ENCODE peak calls at places on chromosomes 4 and X, in four cellular contexts. P, K, N and O are unnamed samples.

GRCh38 chr4:39061450-39061849 is 582 bp upstream of the KLHL5 start:
- DNase-seq in N (no peak), K (no peak), P (no peak), O (no peak)

GRCh38 chr4:141047228-141047884 is 85.9 kb downstream of the RNF150 start:
- DNase-seq in K (no peak), P (no peak), N (no peak), O (no peak)

GRCh38 chr4:23324291-23324690 is 565.6 kb downstream of the PPARGC1A start:
- DNase-seq in K (no peak), N (no peak), P (no peak), O (no peak)

GRCh38 chr4:157803441-157804168 is 369.2 kb downstream of the GASK1B start:
- DNase-seq in N (no peak), P (no peak), K (no peak), O (no peak)

GRCh38 chrX:36160056-36160455 is 240.5 kb downstream of the CFAP47 start:
- DNase-seq in P (no peak), N (no peak), K (no peak), O (no peak)

GRCh38 chr4:24024157-24024556 is 134.3 kb upstream of the PPARGC1A start:
- DNase-seq in K (no peak), N (no peak), P (no peak), O (no peak)

GRCh38 chr4:6986781-6987565 is 56.2 kb upstream of the TADA2B start:
- DNase-seq in P (peak), N (peak), K (peak), O (peak)

GRCh38 chr4:48565362-48566083 is 75.5 kb downstream of the ZAR1 start:
- DNase-seq in P (no peak), K (no peak), N (no peak), O (no peak)

GRCh38 chrX:30635630-30636029 is 17.6 kb upstream of the GK start:
- DNase-seq in K (no peak), P (peak), N (no peak), O (no peak)

GRCh38 chrX:153739754-153740486 is 15.3 kb downstream of the ABCD1 start:
- DNase-seq in N (no peak), P (no peak), K (no peak), O (no peak)

GRCh38 chrX:19912-20571 is 261.1 kb upstream of the PLCXD1 start:
- DNase-seq in K (no peak), N (peak), P (peak), O (peak)

GRCh38 chr4:107210450-107211239 is 174.5 kb upstream of the DKK2 start:
- DNase-seq in P (no peak), N (no peak), K (no peak), O (no peak)

GRCh38 chr4:75973770-75974169 is 17.0 kb downstream of the SDAD1 start:
- DNase-seq in K (no peak), N (no peak), P (no peak), O (no peak)

GRCh38 chrX:101229155-101229554 is 9.6 kb downstream of the DRP2 start:
- DNase-seq in P (no peak), N (no peak), K (no peak), O (no peak)

GRCh38 chr4:48968814-48969213 is 17.3 kb upstream of the CWH43 start:
- DNase-seq in N (no peak), P (no peak), K (no peak), O (no peak)

GRCh38 chrX:129686422-129686948 is 31.7 kb upstream of the APLN start:
- DNase-seq in P (no peak), N (no peak), K (no peak), O (no peak)

GRCh38 chrX:107818900-107819521 is 6.7 kb upstream of the MID2 start:
- DNase-seq in K (no peak), N (no peak), P (no peak), O (no peak)

GRCh38 chr4:6415306-6415705 is 57.1 kb downstream of the PPP2R2C start:
- DNase-seq in P (no peak), N (no peak), K (no peak), O (no peak)

GRCh38 chr4:54197926-54198325 is 31.2 kb upstream of the PDGFRA start:
- DNase-seq in N (no peak), P (no peak), K (no peak), O (no peak)

GRCh38 chrX:130741584-130741983 is 161.4 kb downstream of the ENOX2 start:
- DNase-seq in P (no peak), K (no peak), N (no peak), O (no peak)

GRCh38 chr4:80963051-80963450 is 67.5 kb upstream of the BMP3 start:
- DNase-seq in K (no peak), N (no peak), P (no peak), O (no peak)

GRCh38 chr4:40848981-40849380 is 99.2 kb downstream of the NSUN7 start:
- DNase-seq in N (no peak), K (no peak), P (no peak), O (no peak)

GRCh38 chr4:39446842-39447573 is 11.7 kb downstream of the RPL9 start:
- DNase-seq in K (peak), P (no peak), N (no peak), O (peak)

GRCh38 chrX:17860179-17860780 is 818 bp downstream of the RAI2 start:
- DNase-seq in P (no peak), K (no peak), N (no peak), O (peak)

DNA sequence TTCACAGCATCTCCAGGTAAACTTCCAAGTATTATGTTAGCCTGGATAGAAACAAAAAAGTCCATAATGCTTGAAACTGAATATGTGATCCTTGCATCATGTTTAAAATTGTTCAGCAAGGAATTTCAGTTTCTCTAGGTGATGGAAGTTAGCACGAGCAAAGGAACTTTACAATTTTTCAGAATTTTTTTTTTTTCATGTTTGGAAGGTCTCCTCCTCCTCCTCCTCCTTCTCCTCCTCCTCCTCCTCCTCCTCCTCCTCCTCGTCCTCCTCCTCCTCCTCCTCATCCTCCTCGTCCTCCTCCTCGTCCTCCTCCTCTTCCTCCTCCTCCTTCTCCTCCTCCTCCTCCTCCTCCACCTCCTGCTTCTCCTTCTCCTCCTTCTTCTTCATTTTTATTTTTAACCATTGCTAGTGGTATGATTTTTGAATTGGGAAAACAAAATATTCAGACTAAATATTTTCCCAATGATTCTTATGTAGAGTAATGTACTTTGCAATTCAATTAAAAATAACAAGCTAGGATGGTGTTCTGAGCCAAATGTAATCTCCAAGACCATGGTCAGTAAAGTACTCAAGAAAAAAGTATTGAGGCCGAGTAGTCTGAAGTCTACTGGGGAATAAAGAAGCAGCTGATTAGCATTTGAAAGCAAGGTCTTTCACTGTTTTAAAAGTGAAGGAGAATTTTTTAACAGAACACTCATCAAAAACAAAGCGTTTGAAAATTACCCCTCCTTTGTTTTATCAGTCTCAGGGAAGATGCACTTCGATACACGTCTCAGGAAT is 420.9 kb upstream of the ATOH1 start:
- DNase-seq in N (no peak), K (no peak), P (no peak), O (no peak)
- TF ChIP-seq TAF1 in N (no peak), K (no peak), P (no peak), O (no peak)

DNA sequence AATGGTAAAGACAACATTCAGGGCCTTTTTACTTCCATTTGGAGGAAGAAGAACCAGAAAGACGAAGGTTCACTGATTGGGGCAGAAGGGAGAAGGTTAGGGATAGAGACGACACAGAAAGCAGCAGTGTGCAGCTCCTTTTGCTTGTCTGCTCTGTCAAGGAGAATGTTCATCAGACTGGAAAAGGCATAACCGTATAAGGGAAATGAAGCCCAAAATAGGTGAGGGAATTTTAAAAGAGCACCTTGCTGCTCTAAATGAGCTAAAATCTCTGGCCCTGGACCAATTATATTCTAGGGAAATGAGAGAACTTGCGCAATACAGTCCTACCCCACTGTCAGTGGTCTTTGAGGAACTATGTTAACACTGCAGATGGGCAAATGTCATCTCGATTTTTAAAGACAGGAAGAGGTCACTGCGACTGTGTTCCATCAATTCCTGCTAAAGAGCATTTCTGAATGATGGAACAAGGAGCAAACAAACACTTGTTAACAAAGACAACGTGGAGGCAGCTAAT is 909.8 kb upstream of the FTHL17 start:
- DNase-seq in P (no peak), N (no peak), K (no peak), O (no peak)
- TF ChIP-seq SRF in P (no peak), N (no peak), K (no peak), O (no peak)

DNA sequence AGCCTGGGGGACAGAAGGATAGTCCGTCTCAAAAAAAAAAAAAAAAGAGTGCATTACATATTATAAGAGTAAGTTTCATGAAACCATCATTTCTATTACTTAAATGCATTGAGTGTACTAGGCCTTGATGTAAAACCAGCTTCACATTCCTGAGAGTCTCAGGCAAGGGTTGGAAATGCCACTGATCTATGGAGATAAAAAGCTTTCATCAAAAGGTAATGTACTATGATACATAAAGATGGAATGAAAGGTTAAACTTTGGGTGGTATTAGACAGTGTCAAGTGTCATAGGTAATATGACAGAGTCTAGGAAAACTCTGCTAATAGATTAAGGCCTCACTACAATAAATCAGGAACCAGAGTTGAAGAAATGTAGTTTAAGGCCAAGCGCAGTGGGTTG is 7.4 kb downstream of the CFAP97 start:
- DNase-seq in P (no peak), N (no peak), K (no peak), O (no peak)
- H2AFZ ChIP-seq in P (no peak), N (no peak), K (no peak), O (no peak)

GRCh38 chr4:105965183-105965800 is 70.0 kb downstream of the NPNT start:
- DNase-seq in N (no peak), P (no peak), K (no peak), O (no peak)

GRCh38 chr4:105967058-105967658 is 71.9 kb downstream of the NPNT start:
- DNase-seq in P (no peak), K (no peak), N (no peak), O (no peak)

GRCh38 chr4:105963461-105964400 is 68.5 kb downstream of the NPNT start:
- DNase-seq in N (no peak), P (peak), K (no peak), O (no peak)

GRCh38 chr4:105969575-105969974 is 74.3 kb downstream of the NPNT start:
- DNase-seq in N (no peak), K (no peak), P (no peak), O (no peak)

DNA sequence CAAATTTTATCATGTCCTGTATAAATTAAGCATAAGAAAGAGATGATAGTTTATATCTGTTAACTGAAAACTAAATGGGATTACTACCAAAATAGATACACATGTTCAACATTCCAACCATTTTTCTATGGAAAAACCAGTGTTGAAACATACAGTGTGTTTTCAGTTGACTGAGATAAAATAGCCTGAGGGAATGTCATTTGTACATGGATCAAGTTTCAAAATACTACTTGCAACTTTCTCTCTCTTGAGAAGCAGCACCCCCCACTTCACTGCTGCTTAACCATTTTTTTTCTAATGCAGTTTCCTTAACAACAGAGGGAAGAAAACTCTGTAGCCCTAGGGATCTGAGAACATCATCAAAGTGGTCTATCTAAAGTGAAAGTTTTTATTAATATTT is 70.8 kb downstream of the NPNT start:
- DNase-seq in N (no peak), P (no peak), K (no peak), O (no peak)
- TF ChIP-seq TAF1 in N (no peak), P (no peak), K (no peak), O (no peak)